ENCODE peak calls at places on chromosomes 13 and 19, in nine cellular contexts. H is H7, W is thoracic aorta, V is body of pancreas, P is lower leg skin, U is endodermal cell, J is IMR-90, T is BJ, E is A549. M is an unnamed sample.

GRCh38 chr13:44758595-44759221 is 182.6 kb upstream of the TSC22D1 start:
- DNase-seq in T (peak; percentile 47), J (peak; percentile 98), W (no peak), P (no peak), E (no peak), H (no peak), U (no peak), V (peak; percentile 41), M (no peak)

GRCh38 chr19:33306853-33307792 is 4.8 kb upstream of the CEBPA start:
- DNase-seq in V (peak; percentile 85), U (no peak), P (peak; percentile 79), W (no peak), E (no peak), T (no peak), J (no peak), H (no peak), M (peak; percentile 69)

GRCh38 chr19:48419158-48419920 is 25.9 kb downstream of the GRIN2D start:
- DNase-seq in T (no peak), V (peak; percentile 42), H (peak; percentile 95), E (no peak), J (peak; percentile 42), U (peak; percentile 90), P (no peak), W (no peak), M (peak; percentile 45)

GRCh38 chr13:64471916-64472315 is 2758.2 kb downstream of the PCDH9 start:
- DNase-seq in P (no peak), V (no peak), E (peak; percentile 11), J (peak; percentile 60), T (no peak), W (no peak), H (peak; percentile 3), U (no peak), M (no peak)

GRCh38 chr13:80903911-80904310 is 563.0 kb upstream of the SPRY2 start:
- DNase-seq in T (no peak), H (no peak), J (no peak), P (no peak), E (no peak), V (no peak), U (no peak), W (no peak), M (no peak)

GRCh38 chr13:98482476-98483444 is 94.1 kb downstream of the STK24 start:
- DNase-seq in T (no peak), U (peak; percentile 79), E (no peak), P (peak; percentile 94), J (peak; percentile 74), H (peak; percentile 81), V (peak; percentile 75), W (no peak), M (peak; percentile 94)

GRCh38 chr13:48776396-48776795 is 122.7 kb downstream of the CYSLTR2 start:
- DNase-seq in J (peak; percentile 52), U (no peak), P (no peak), H (no peak), T (no peak), W (no peak), V (no peak), E (no peak), M (no peak)

GRCh38 chr19:44847144-44848035 is 1.3 kb downstream of the NECTIN2 start:
- DNase-seq in T (no peak), H (peak; percentile 76), W (no peak), V (peak; percentile 86), P (peak; percentile 96), E (peak; percentile 65), J (peak; percentile 58), U (peak; percentile 88), M (peak; percentile 87)

GRCh38 chr19:17797397-17798201 is 2.7 kb downstream of the B3GNT3 start:
- DNase-seq in U (no peak), J (no peak), W (no peak), E (peak; percentile 78), P (no peak), T (no peak), H (no peak), V (peak; percentile 86), M (no peak)

GRCh38 chr13:32381539-32381938 is 46.4 kb downstream of the N4BP2L1 start:
- DNase-seq in E (no peak), J (peak; percentile 37), W (no peak), V (peak; percentile 32), H (peak; percentile 33), U (peak; percentile 73), T (no peak), P (no peak), M (peak; percentile 36)

GRCh38 chr19:40677156-40677555 is 13.3 kb downstream of the NUMBL start:
- DNase-seq in T (no peak), U (no peak), H (no peak), W (no peak), J (no peak), E (no peak), P (no peak), V (no peak), M (no peak)

GRCh38 chr13:99528547-99528946 is 27.3 kb downstream of the TM9SF2 start:
- DNase-seq in E (no peak), J (no peak), H (no peak), V (no peak), P (no peak), U (no peak), T (no peak), W (no peak), M (no peak)

DNA sequence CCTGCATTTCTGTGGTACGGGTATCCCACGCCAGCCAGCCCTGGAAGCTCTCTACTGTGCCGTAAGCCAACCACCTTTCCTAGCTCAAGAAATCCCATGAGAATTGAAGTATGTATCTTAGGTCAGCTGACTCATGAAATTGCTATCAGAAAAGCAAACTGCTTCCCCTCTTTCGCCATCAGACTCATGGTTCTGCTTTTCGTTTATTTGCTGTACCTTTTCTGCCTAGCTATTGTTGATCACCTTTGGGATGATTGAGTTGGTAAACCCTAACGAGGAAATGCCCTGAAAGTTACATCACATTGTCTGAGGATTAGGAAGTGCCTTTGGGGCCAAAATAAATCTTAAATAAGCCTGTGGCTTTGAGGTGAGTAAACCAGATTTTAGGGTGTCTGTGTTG is at the start of gene ADGRE3:
- DNase-seq in W (no peak), E (no peak), T (no peak), H (no peak), J (no peak), U (no peak), P (no peak), V (no peak), M (no peak)
- H3K4me3 ChIP-seq in W (no peak within 1 kb of the TSS), E (no peak within 1 kb of the TSS), T (no peak within 1 kb of the TSS), H (no peak within 1 kb of the TSS), J (no peak within 1 kb of the TSS), U (no peak within 1 kb of the TSS), P (no peak within 1 kb of the TSS), V (no peak within 1 kb of the TSS), M (no peak within 1 kb of the TSS)

GRCh38 chr19:35559281-35559659 is 4.2 kb downstream of the ATP4A start:
- DNase-seq in E (no peak), P (no peak), U (no peak), W (no peak), T (no peak), J (no peak), V (peak; percentile 43), H (no peak), M (no peak)

GRCh38 chr19:35557539-35558399 is 5.7 kb downstream of the ATP4A start:
- DNase-seq in E (peak; percentile 83), P (peak; percentile 83), V (peak; percentile 88), J (peak; percentile 33), H (peak; percentile 99), W (no peak), U (peak; percentile 100), T (no peak), M (peak; percentile 62)

GRCh38 chr19:35559781-35560180 is 3.7 kb downstream of the ATP4A start:
- DNase-seq in W (no peak), E (no peak), V (no peak), J (no peak), T (no peak), U (no peak), P (no peak), H (no peak), M (no peak)

GRCh38 chr19:35560271-35560670 is 3.2 kb downstream of the ATP4A start:
- DNase-seq in P (no peak), W (no peak), U (no peak), H (no peak), J (no peak), V (no peak), T (no peak), E (no peak), M (no peak)

DNA sequence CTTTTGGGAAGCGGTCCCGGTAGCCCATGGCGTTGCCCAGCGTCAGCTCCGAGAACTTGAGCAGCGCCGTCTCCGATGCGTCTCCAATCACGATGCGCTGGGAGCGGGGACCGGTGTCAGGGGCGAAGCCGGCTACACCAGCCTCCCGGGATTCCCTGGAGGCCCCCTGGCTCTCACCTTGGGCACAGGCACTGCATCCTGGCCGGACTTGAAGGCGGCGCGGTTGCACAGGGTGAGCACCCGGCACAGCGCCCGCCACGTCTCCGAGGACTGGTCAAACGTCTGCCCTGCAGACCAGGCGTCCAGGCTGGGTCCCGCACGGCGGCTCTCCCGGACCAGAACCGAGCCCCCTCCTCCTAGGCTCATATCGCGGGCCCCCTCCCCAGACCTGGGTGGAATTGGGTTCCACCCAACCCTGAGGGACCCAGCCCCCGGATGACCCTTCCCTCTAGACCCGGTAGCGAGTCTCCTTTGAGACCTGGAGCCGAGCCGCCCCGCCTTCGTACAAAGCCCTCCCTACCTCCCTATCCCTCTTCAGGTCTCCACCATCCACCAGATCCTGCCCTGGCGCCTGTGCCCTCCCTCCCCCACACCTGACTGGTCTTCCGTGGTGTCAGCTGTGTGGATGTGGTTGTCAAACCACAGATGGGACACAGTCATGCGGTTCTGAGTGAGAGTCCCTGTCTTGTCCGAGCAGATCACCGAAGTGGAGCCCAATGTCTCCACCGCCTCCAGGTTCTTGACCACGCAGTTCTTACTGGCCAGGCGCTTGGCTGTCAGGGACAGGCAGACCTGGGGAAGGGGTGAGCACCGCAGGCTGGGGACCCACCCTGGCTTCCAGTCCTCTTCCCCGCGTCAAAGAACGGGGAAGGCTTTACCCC is 4.8 kb downstream of the ATP4A start:
- DNase-seq in T (no peak), W (no peak), U (no peak), E (no peak), J (no peak), V (no peak), P (no peak), H (no peak), M (no peak)
- H3K4me3 ChIP-seq in T (peak overlapping the region; percentile 34), W (peak overlapping the region; percentile 51), U (peak overlapping the region; percentile 72), E (peak overlapping the region; percentile 51), J (no peak overlapping the region), V (peak overlapping the region; percentile 19), P (no peak overlapping the region), H (peak overlapping the region; percentile 45), M (no peak overlapping the region)

GRCh38 chr13:27622102-27622820 is 569 bp downstream of the POLR1D start:
- DNase-seq in J (peak; percentile 13), W (no peak), U (no peak), H (no peak), P (peak; percentile 86), T (no peak), V (peak; percentile 15), E (no peak), M (no peak)
- H3K4me3 ChIP-seq in J (peak overlapping the region; percentile 99), W (peak overlapping the region; percentile 90), U (peak overlapping the region; percentile 90), H (peak overlapping the region; percentile 99), P (peak overlapping the region; percentile 80), T (peak overlapping the region; percentile 87), V (peak overlapping the region; percentile 91), E (peak overlapping the region; percentile 83), M (peak overlapping the region; percentile 84)

GRCh38 chr19:41746593-41747227 is 8.6 kb upstream of the CEACAM6 start:
- DNase-seq in T (no peak), W (no peak), E (peak; percentile 84), P (peak; percentile 49), J (peak; percentile 39), V (peak; percentile 75), U (peak; percentile 80), H (peak; percentile 72), M (peak; percentile 46)
- H3K4me3 ChIP-seq in T (no peak overlapping the region), W (no peak overlapping the region), E (no peak overlapping the region), P (no peak overlapping the region), J (no peak overlapping the region), V (no peak overlapping the region), U (no peak overlapping the region), H (no peak overlapping the region), M (no peak overlapping the region)

GRCh38 chr13:39201075-39201630 is 162.9 kb downstream of the NHLRC3 start:
- DNase-seq in V (no peak), J (no peak), E (no peak), T (no peak), U (peak; percentile 59), P (no peak), H (no peak), W (no peak), M (no peak)
- H3K4me3 ChIP-seq in V (no peak overlapping the region), J (no peak overlapping the region), E (no peak overlapping the region), T (no peak overlapping the region), U (peak overlapping the region; percentile 32), P (no peak overlapping the region), H (no peak overlapping the region), W (no peak overlapping the region), M (no peak overlapping the region)

M was measured in thyroid gland.